ENCODE peak calls at places on chromosome 3, in six cellular contexts. W is D341Med, I is sigmoid colon, B is NCI-H774, N is NCI-H460, M is HEK293T. K is an unnamed sample.

GRCh38 chr3:133168025-133168401 is 129.8 kb downstream of the TMEM108 start:
- DNase-seq in W (no peak), I (no peak), B (no peak), N (no peak), M (no peak), K (no peak)

GRCh38 chr3:194967126-194968117 is 281.7 kb downstream of the FAM43A start:
- DNase-seq in W (no peak), I (peak), B (peak), N (no peak), M (no peak), K (no peak)

GRCh38 chr3:128357538-128357937 is 109.2 kb downstream of the DNAJB8 start:
- DNase-seq in W (no peak), I (no peak), B (no peak), N (no peak), M (no peak), K (no peak)

GRCh38 chr3:65020780-65021179 is 333.0 kb upstream of the ADAMTS9 start:
- DNase-seq in W (no peak), I (no peak), B (no peak), N (no peak), M (no peak), K (no peak)

GRCh38 chr3:48695113-48695753 is 9.5 kb upstream of the NCKIPSD start:
- DNase-seq in W (no peak), I (peak), B (no peak), N (no peak), M (no peak), K (no peak)

GRCh38 chr3:2595486-2595885 is 496.8 kb downstream of the CNTN4 start:
- DNase-seq in W (no peak), I (no peak), B (no peak), N (no peak), M (no peak), K (no peak)

GRCh38 chr3:63051920-63052319 is 176.7 kb upstream of the CADPS start:
- DNase-seq in W (no peak), I (no peak), B (no peak), N (no peak), M (no peak), K (no peak)

GRCh38 chr3:99526927-99527326 is 111.5 kb upstream of the COL8A1 start:
- DNase-seq in W (no peak), I (no peak), B (no peak), N (no peak), M (no peak), K (no peak)

GRCh38 chr3:183242431-183242830 is 10.6 kb upstream of the B3GNT5 start:
- DNase-seq in W (no peak), I (no peak), B (no peak), N (no peak), M (no peak), K (no peak)

GRCh38 chr3:17047162-17047561 is 162.4 kb downstream of the PLCL2 start:
- DNase-seq in W (no peak), I (no peak), B (no peak), N (no peak), M (no peak), K (no peak)

GRCh38 chr3:37862219-37862711 is 585 bp downstream of the CTDSPL start:
- DNase-seq in W (peak), I (peak), B (no peak), N (no peak), M (peak), K (no peak)

GRCh38 chr3:21703291-21703690 is 47.7 kb downstream of the ZNF385D start:
- DNase-seq in W (no peak), I (no peak), B (no peak), N (no peak), M (no peak), K (no peak)

GRCh38 chr3:196537319-196537984 is 22.3 kb upstream of the SMCO1 start:
- DNase-seq in W (peak), I (no peak), B (peak), N (no peak), M (peak), K (no peak)

GRCh38 chr3:48798998-48799397 is 48.7 kb downstream of the PRKAR2A start:
- DNase-seq in W (no peak), I (no peak), B (no peak), N (no peak), M (no peak), K (no peak)

GRCh38 chr3:15629860-15630597 is 28.5 kb downstream of the BTD start:
- DNase-seq in W (peak), I (peak), B (peak), N (peak), M (peak), K (no peak)

GRCh38 chr3:194389269-194389668 is 9.8 kb downstream of the GP5 start:
- DNase-seq in W (no peak), I (no peak), B (no peak), N (no peak), M (no peak), K (no peak)

GRCh38 chr3:125262155-125262554 is 49.6 kb upstream of the SLC12A8 start:
- DNase-seq in W (no peak), I (no peak), B (no peak), N (no peak), M (no peak), K (no peak)

GRCh38 chr3:144282313-144282712 is 310.7 kb downstream of the DIPK2A start:
- DNase-seq in W (no peak), I (no peak), B (no peak), N (no peak), M (no peak), K (no peak)

GRCh38 chr3:188943591-188943990 is 228.2 kb upstream of the TPRG1 start:
- DNase-seq in W (no peak), I (no peak), B (no peak), N (no peak), M (no peak), K (no peak)

GRCh38 chr3:45166283-45166879 is 20.2 kb upstream of the CDCP1 start:
- DNase-seq in W (no peak), I (no peak), B (no peak), N (no peak), M (no peak), K (peak)

GRCh38 chr3:52022323-52023100 is 26.8 kb upstream of the RPL29 start:
- DNase-seq in W (peak), I (no peak), B (no peak), N (no peak), M (no peak), K (no peak)

GRCh38 chr3:54830658-54831057 is 97.2 kb downstream of the LRTM1 start:
- DNase-seq in W (peak), I (no peak), B (no peak), N (peak), M (peak), K (no peak)

GRCh38 chr3:102537122-102537521 is 102.3 kb downstream of the ZPLD1 start:
- DNase-seq in W (no peak), I (no peak), B (no peak), N (no peak), M (no peak), K (no peak)

GRCh38 chr3:106185949-106186348 is 317.1 kb upstream of the CBLB start:
- DNase-seq in W (no peak), I (no peak), B (no peak), N (no peak), M (no peak), K (no peak)